ENCODE peak calls at places on chromosomes 16 and 17, in nine cellular contexts. V is fibroblast of mammary gland; N is COR-L47; Z is effector CD4-positive, alpha-beta T cell; C is HS-27A; R is T-helper 2 cell; X is GM23338; K is PC-9; U is brain pericyte. L is an unnamed sample.

GRCh38 chr17:27296427-27296979 is 2.6 kb downstream of the WSB1 start:
- DNase-seq in V (peak; percentile 85), N (no peak), Z (no peak), C (no peak), R (no peak), X (no peak), K (peak; percentile 86), U (no peak), L (peak; percentile 92)

GRCh38 chr17:82297804-82298537 is 19.4 kb downstream of the CD7 start:
- DNase-seq in V (peak; percentile 99), N (peak; percentile 74), Z (peak; percentile 94), C (no peak), R (peak; percentile 87), X (peak; percentile 44), K (peak; percentile 73), U (peak; percentile 83), L (peak; percentile 50)

GRCh38 chr16:9119795-9120194 is 28.4 kb downstream of the HAPSTR1 start:
- DNase-seq in V (peak; percentile 97), N (no peak), Z (no peak), C (no peak), R (no peak), X (no peak), K (no peak), U (no peak), L (no peak)

GRCh38 chr16:20768121-20768520 is 4.3 kb downstream of the ACSM3 start:
- DNase-seq in V (peak; percentile 17), N (no peak), Z (no peak), C (no peak), R (no peak), X (no peak), K (no peak), U (no peak), L (no peak)

GRCh38 chr16:12538667-12539081 is 265.0 kb downstream of the CPPED1 start:
- DNase-seq in V (no peak), N (peak; percentile 55), Z (no peak), C (no peak), R (no peak), X (no peak), K (no peak), U (no peak), L (no peak)

GRCh38 chr17:33267279-33267790 is 25.8 kb downstream of the ASIC2 start:
- DNase-seq in V (peak; percentile 95), N (no peak), Z (no peak), C (peak; percentile 4), R (no peak), X (no peak), K (peak; percentile 50), U (no peak), L (peak; percentile 72)

GRCh38 chr16:66528294-66528693 is 21.6 kb downstream of the TK2 start:
- DNase-seq in V (no peak), N (no peak), Z (no peak), C (no peak), R (no peak), X (no peak), K (no peak), U (no peak), L (no peak)

GRCh38 chr17:78356163-78356713 is 3.6 kb downstream of the SOCS3 start:
- DNase-seq in V (peak; percentile 92), N (no peak), Z (peak; percentile 89), C (no peak), R (peak; percentile 84), X (peak; percentile 94), K (peak; percentile 70), U (no peak), L (peak; percentile 89)

GRCh38 chr17:57338257-57338919 is 82.1 kb downstream of the MSI2 start:
- DNase-seq in V (no peak), N (no peak), Z (no peak), C (no peak), R (no peak), X (peak; percentile 25), K (no peak), U (no peak), L (no peak)

GRCh38 chr17:148757-149156 is 11.4 kb downstream of the SCGB1C2 start:
- DNase-seq in V (no peak), N (no peak), Z (no peak), C (no peak), R (no peak), X (no peak), K (no peak), U (no peak), L (no peak)

GRCh38 chr16:68707341-68708152 is 29.5 kb upstream of the CDH1 start:
- DNase-seq in V (no peak), N (no peak), Z (no peak), C (peak; percentile 98), R (no peak), X (peak; percentile 87), K (peak; percentile 96), U (no peak), L (no peak)